ENCODE peak calls at places on chromosomes 3 and 15, in eight cellular contexts. T is OCI-LY7; R is CD8-positive, alpha-beta T cell; V is spleen; C is keratinocyte; Y is uterus; W is HepG2; E is heart right ventricle. L is an unnamed sample.

GRCh38 chr3:149653564-149653963 is 4.3 kb downstream of the WWTR1 start:
- DNase-seq in T (no peak), E (no peak), R (no peak), Y (no peak), V (no peak), W (peak; percentile 52), C (no peak), L (no peak)

GRCh38 chr3:170355738-170356595 is 1.5 kb upstream of the SKIL start:
- DNase-seq in T (peak; percentile 72), C (no peak), V (peak; percentile 83), W (no peak), Y (peak; percentile 55), E (peak; percentile 50), R (no peak), L (peak; percentile 44)

GRCh38 chr15:100712226-100712625 is 109.8 kb downstream of the ASB7 start:
- DNase-seq in V (peak; percentile 46), C (no peak), R (no peak), T (no peak), W (no peak), Y (peak; percentile 62), E (peak; percentile 53), L (no peak)

GRCh38 chr3:24674261-24674660 is 179.6 kb upstream of the THRB start:
- DNase-seq in C (no peak), T (no peak), Y (no peak), R (no peak), E (no peak), V (no peak), W (no peak), L (no peak)

GRCh38 chr3:165549665-165550064 is 287.6 kb downstream of the BCHE start:
- DNase-seq in E (no peak), Y (no peak), W (no peak), C (no peak), T (no peak), R (no peak), V (no peak), L (no peak)

GRCh38 chr3:42035816-42036482 is 55.2 kb upstream of the TRAK1 start:
- DNase-seq in W (no peak), R (no peak), V (no peak), C (no peak), T (no peak), Y (no peak), E (peak; percentile 50), L (no peak)

GRCh38 chr15:85745525-85745924 is 49.2 kb downstream of the KLHL25 start:
- DNase-seq in V (peak; percentile 59), E (no peak), T (no peak), Y (peak; percentile 12), W (no peak), C (no peak), R (no peak), L (no peak)

GRCh38 chr15:45116482-45117326 is 2.6 kb downstream of the DUOXA2 start:
- DNase-seq in T (no peak), W (no peak), E (no peak), R (no peak), V (peak; percentile 78), Y (no peak), C (no peak), L (no peak)

GRCh38 chr15:73844356-73844755 is 29.0 kb upstream of the TBC1D21 start:
- DNase-seq in C (no peak), V (no peak), T (no peak), R (no peak), W (no peak), Y (no peak), E (no peak), L (no peak)

GRCh38 chr3:140399853-140400252 is 278.0 kb upstream of the TRIM42 start:
- DNase-seq in Y (no peak), R (no peak), V (no peak), C (no peak), W (no peak), E (no peak), T (no peak), L (no peak)

GRCh38 chr3:18445421-18446066 is 20.4 kb upstream of the SATB1 start:
- DNase-seq in E (no peak), T (no peak), R (peak; percentile 96), Y (peak; percentile 17), C (no peak), W (no peak), V (peak; percentile 90), L (no peak)

GRCh38 chr15:25770618-25771369 is 92.3 kb downstream of the ATP10A start:
- DNase-seq in V (no peak), W (no peak), C (no peak), E (no peak), Y (no peak), T (no peak), R (no peak), L (no peak)

GRCh38 chr3:23796518-23796917 is 9.2 kb upstream of the UBE2E1 start:
- DNase-seq in T (no peak), Y (no peak), E (no peak), W (no peak), R (no peak), V (no peak), C (no peak), L (no peak)

GRCh38 chr3:130490246-130490645 is 26.7 kb upstream of the COL6A6 start:
- DNase-seq in E (no peak), V (no peak), R (no peak), C (no peak), T (no peak), W (no peak), Y (no peak), L (no peak)

GRCh38 chr3:29144807-29145206 is 136.1 kb upstream of the RBMS3 start:
- DNase-seq in T (no peak), C (no peak), R (no peak), E (peak; percentile 10), V (no peak), Y (peak; percentile 43), W (no peak), L (peak; percentile 79)

GRCh38 chr3:24344784-24345439 is 149.7 kb downstream of the THRB start:
- DNase-seq in W (no peak), Y (no peak), T (no peak), C (no peak), E (no peak), R (no peak), V (no peak), L (no peak)

GRCh38 chr15:70362911-70363310 is 265.2 kb upstream of the TLE3 start:
- DNase-seq in W (peak; percentile 17), C (no peak), V (peak; percentile 65), Y (no peak), T (peak; percentile 10), E (peak; percentile 32), R (no peak), L (peak; percentile 80)

GRCh38 chr3:23800731-23801130 is 5.0 kb upstream of the UBE2E1 start:
- DNase-seq in Y (no peak), W (no peak), T (peak; percentile 69), C (no peak), V (no peak), E (no peak), R (no peak), L (no peak)

GRCh38 chr15:89500397-89501270 is 4.3 kb upstream of the RHCG start:
- DNase-seq in R (no peak), T (peak; percentile 13), C (no peak), W (no peak), E (no peak), V (no peak), Y (no peak), L (no peak)
- TF ChIP-seq CTCF in R (no peak), T (peak; percentile 69), C (peak; percentile 58), W (peak; percentile 35), E (no peak), V (no peak), Y (no peak), L (peak; percentile 61)

GRCh38 chr15:88255496-88256171 is 905 bp downstream of the NTRK3 start:
- DNase-seq in Y (peak; percentile 43), E (peak; percentile 33), T (no peak), V (no peak), C (no peak), R (no peak), W (no peak), L (peak; percentile 71)
- H3K4me3 ChIP-seq in Y (peak overlapping the region; percentile 27), E (peak overlapping the region; percentile 48), T (no peak overlapping the region), V (no peak overlapping the region), C (no peak overlapping the region), R (no peak overlapping the region), W (no peak overlapping the region), L (peak overlapping the region; percentile 53)

GRCh38 chr3:14275962-14276909 is 97.6 kb downstream of the LSM3 start:
- DNase-seq in T (no peak), W (no peak), R (no peak), V (peak; percentile 47), Y (no peak), C (no peak), E (no peak), L (no peak)

GRCh38 chr3:14277557-14277956 is 98.9 kb downstream of the LSM3 start:
- DNase-seq in V (no peak), C (no peak), Y (no peak), W (no peak), T (no peak), R (no peak), E (no peak), L (no peak)

GRCh38 chr3:14273886-14274517 is 95.4 kb downstream of the LSM3 start:
- DNase-seq in C (peak; percentile 35), E (no peak), W (no peak), V (no peak), Y (no peak), T (no peak), R (no peak), L (no peak)

GRCh38 chr3:14274999-14275961 is 96.7 kb downstream of the LSM3 start:
- DNase-seq in R (no peak), Y (no peak), C (no peak), W (peak; percentile 32), T (peak; percentile 69), E (no peak), V (peak; percentile 55), L (no peak)

DNA sequence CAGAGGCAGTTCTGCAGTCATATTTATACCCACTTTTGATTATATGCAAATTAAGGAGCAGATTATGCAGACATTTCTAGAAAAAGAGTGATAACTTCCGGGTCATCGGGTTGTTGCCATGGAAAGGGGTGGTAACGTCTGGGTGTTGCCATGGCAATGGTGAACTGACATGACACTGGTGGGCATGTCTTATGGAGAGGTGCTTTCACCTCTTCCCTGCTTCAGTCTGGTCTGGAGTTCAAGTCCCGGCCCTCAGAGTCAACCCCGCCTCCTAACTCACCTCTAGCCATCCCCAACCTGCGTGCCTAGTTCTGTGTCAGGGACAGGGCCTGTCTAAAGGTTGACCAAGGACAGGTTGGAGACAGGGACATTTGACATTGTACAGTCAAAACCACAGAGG is 95.9 kb downstream of the LSM3 start:
- DNase-seq in W (no peak), E (no peak), T (peak; percentile 28), Y (no peak), V (no peak), R (no peak), C (no peak), L (no peak)
- H3K4me1 ChIP-seq in W (no peaks in the 10 kb centered on the region), E (no peaks in the 10 kb centered on the region), T (peaks cover 16% of the 10 kb centered on the region), Y (no peaks in the 10 kb centered on the region), V (no peaks in the 10 kb centered on the region), R (no peaks in the 10 kb centered on the region), C (peaks cover 10% of the 10 kb centered on the region), L (no peaks in the 10 kb centered on the region)

DNA sequence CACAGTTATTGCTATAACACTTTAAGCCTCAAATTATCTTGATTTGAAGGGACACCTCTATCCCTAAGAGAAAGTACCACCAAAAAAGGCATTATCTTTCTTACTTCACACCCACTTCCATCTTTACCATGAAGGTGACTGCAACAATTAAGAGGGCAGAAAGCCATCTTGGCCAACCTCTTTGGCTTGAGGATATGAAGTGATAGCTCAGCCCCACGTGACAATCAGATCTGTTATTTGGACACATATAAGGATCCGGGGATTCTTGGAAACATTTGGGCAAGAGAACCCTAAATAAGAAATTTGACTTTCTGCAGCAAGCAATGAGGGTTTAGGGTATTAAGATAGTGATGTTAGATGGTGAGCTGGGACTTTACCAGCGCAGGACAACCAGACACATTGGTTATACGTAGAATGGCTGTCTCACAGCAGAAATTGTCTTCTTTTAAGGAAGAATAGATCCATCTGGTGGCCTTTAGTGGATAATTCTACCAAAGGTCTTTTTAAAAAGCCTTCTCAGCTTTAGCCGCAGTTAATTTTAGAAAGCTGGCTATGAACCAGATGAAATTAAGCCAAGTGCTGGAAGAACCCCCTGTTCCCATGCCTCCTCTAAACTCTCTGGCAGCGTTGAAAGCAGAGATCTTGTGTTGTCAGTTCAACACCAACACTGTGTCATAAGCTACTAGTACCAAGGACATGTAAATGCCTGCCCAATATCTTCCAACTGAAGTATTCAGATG is 12.3 kb downstream of the HCLS1 start:
- DNase-seq in V (no peak), T (no peak), E (no peak), Y (no peak), W (no peak), R (no peak), C (no peak), L (no peak)
- TF ChIP-seq CTCF in V (no peak), T (no peak), E (peak; percentile 22), Y (no peak), W (no peak), R (no peak), C (no peak), L (no peak)

L was measured in BE2C.